ENCODE peak calls at places on chromosomes 7 and 10, in six cellular contexts. S is IMR-90, R is H9, N is H1, W is mesenchymal stem cell, I is trophoblast cell. D is an unnamed sample.

GRCh38 chr7:127207246-127207645 is 45.5 kb downstream of the GRM8 start:
- DNase-seq in N (no peak), W (no peak), R (no peak), I (no peak), S (no peak), D (no peak)

GRCh38 chr7:138001529-138002095 is at the start of gene CREB3L2:
- DNase-seq in S (peak), W (peak), I (peak), R (peak), N (no peak), D (no peak)

GRCh38 chr10:133042816-133043215 is 44.9 kb upstream of the ADGRA1 start:
- DNase-seq in R (no peak), W (no peak), N (no peak), S (no peak), I (no peak), D (no peak)

GRCh38 chr10:63456437-63457210 is 9.2 kb downstream of the JMJD1C start:
- DNase-seq in S (peak), I (peak), N (no peak), W (peak), R (no peak), D (no peak)

GRCh38 chr10:96831200-96831866 is 765 bp upstream of the LCOR start:
- DNase-seq in R (no peak), N (no peak), I (no peak), W (peak), S (no peak), D (no peak)

GRCh38 chr10:62779487-62780248 is 24.9 kb upstream of the ADO start:
- DNase-seq in N (no peak), I (peak), W (peak), R (no peak), S (peak), D (no peak)

GRCh38 chr10:103576862-103577261 is 83.4 kb downstream of the NEURL1 start:
- DNase-seq in R (no peak), N (no peak), S (no peak), W (no peak), I (no peak), D (no peak)

GRCh38 chr10:1130226-1130625 is 74.0 kb downstream of the WDR37 start:
- DNase-seq in S (no peak), I (no peak), R (no peak), W (no peak), N (peak), D (no peak)

GRCh38 chr7:81482600-81483186 is 287.2 kb downstream of the HGF start:
- DNase-seq in I (peak), S (peak), R (no peak), N (no peak), W (peak), D (no peak)

GRCh38 chr7:2471022-2471329 is 5.2 kb downstream of the GRIFIN start:
- DNase-seq in S (peak), W (no peak), N (no peak), I (peak), R (no peak), D (no peak)

GRCh38 chr7:55192718-55193117 is 172.4 kb upstream of the LANCL2 start:
- DNase-seq in W (peak), S (peak), R (peak), I (no peak), N (peak), D (no peak)

GRCh38 chr10:1372212-1372611 is 316.0 kb downstream of the WDR37 start:
- DNase-seq in S (no peak), N (peak), R (no peak), I (no peak), W (no peak), D (no peak)

GRCh38 chr7:158381956-158382355 is 205.7 kb downstream of the PTPRN2 start:
- DNase-seq in W (no peak), R (no peak), I (no peak), N (no peak), S (no peak), D (no peak)

GRCh38 chr7:45980181-45980905 is 59.3 kb upstream of the IGFBP3 start:
- DNase-seq in S (peak), N (no peak), R (no peak), W (peak), I (peak), D (no peak)

GRCh38 chr7:136868496-136869005 is at the start of gene CHRM2:
- DNase-seq in S (peak), I (no peak), W (peak), R (peak), N (peak), D (peak)

GRCh38 chr7:113710310-113711106 is 208.3 kb downstream of the PPP1R3A start:
- DNase-seq in W (peak), N (no peak), S (peak), R (peak), I (peak), D (peak)

GRCh38 chr10:132452651-132453469 is 55.9 kb downstream of the PWWP2B start:
- DNase-seq in N (peak), S (peak), W (peak), I (peak), R (peak), D (peak)

GRCh38 chr7:20651960-20652544 is 36.6 kb downstream of the ABCB5 start:
- DNase-seq in R (no peak), S (no peak), I (peak), W (peak), N (no peak), D (no peak)

GRCh38 chr7:4784799-4785198 is 9.4 kb downstream of the AP5Z1 start:
- DNase-seq in I (no peak), W (no peak), R (no peak), N (no peak), S (no peak), D (no peak)

GRCh38 chr10:73917566-73918305 is 6.8 kb downstream of the PLAU start:
- DNase-seq in S (peak), R (no peak), I (no peak), W (peak), N (no peak), D (no peak)

DNA sequence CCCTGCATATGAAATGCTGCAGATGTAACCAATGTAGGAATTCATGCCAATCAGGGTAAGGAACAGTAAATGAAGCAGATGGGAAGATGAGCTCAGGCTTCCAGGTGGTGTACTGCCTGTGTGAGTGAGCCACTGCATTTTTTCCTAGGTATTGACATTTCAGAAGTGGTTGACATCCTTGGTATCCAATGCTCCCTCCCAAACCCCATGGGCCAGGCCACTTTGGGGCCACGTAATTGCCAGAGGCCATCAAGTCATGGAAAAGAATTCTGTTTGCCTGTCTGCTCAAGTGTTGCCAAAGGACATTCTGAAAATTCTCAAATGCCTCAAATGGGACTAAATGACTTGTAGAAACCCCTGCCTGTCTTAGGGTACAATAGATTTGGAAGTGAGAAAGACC is 384.6 kb downstream of the GATA3 start:
- DNase-seq in N (no peak), S (no peak), W (no peak), R (no peak), I (peak), D (no peak)
- H3K14ac ChIP-seq in N (no peak), S (no peak), W (no peak), R (no peak), I (no peak), D (no peak)

GRCh38 chr7:105807363-105807762 is 69.0 kb downstream of the ATXN7L1 start:
- DNase-seq in N (no peak), R (no peak), W (no peak), I (no peak), S (no peak), D (no peak)
- H2AK5ac ChIP-seq in N (no peak), R (no peak), W (no peak), I (no peak), S (peak), D (no peak)

DNA sequence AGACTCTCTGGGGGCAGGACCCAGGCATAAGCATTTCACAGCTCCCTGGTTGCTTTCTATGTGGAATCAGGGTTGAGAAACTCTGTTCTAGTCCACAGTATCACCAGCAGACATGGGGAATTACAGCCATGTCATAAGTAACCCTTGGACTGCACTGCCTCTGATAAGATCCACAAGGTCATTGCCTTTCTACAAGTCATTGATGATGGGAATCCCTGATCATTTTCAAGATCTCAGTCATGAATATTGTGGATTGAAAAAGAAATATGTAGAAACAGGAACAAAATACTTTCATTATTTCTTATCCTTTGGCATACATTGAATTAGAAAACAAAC is 304.0 kb downstream of the KLF6 start:
- DNase-seq in N (no peak), S (no peak), R (no peak), I (peak), W (no peak), D (no peak)
- H3K14ac ChIP-seq in N (no peak), S (no peak), R (no peak), I (peak), W (no peak), D (no peak)

GRCh38 chr10:119139464-119140067 is 25.9 kb downstream of the SFXN4 start:
- DNase-seq in N (peak), R (peak), S (peak), W (peak), I (peak), D (peak)
- H2AK5ac ChIP-seq in N (no peak), R (no peak), S (peak), W (no peak), I (no peak), D (no peak)

DNA sequence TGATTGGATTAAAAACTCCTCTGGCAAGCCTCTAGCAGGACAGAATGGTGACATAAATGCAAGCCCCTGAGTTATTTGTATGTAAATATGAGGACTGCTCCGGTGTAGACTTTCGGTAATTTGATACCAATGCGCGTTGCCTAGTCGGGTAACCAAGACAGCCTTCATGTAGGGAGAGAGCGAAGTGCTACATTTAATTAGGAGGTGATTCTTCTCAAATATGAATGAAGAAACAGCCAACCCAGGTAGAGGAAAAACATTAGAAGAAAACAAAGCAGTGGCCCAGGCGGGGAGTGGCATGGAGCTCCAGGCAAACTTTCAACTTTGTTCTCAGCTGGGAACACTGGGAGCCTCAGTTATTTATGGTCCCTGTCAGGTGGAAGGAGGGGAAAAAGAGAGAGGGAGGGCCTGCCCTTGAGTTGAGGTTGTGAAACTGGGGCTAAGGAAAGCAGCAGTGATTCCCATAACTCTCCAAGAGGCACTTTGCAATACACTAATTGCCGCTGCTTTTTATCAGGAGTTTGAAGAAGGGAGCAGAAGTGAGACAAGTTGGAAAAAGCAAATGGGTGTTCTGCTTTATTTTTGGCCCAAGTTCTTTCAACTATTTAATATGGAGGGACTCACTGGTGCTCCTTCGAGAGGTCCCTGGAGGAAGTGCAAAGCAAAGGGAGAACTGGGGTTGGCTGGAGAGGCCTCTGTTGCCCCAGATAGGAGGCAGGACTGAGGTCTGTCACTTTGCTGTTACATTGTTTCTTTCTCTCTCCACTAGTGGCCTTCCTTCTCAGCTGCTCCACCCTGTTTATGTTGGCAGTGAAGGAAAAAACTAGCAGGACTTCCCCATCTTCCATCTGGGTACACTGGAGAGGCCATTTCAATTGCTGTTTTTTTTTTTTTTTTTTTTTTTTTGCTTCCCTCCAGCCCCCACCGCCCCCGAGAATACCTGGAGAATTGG is 234.6 kb upstream of the CCDC6 start:
- DNase-seq in W (peak), I (peak), R (peak), S (peak), N (peak), D (peak)
- H3K14ac ChIP-seq in W (no peak), I (peak), R (peak), S (peak), N (no peak), D (no peak)

DNA sequence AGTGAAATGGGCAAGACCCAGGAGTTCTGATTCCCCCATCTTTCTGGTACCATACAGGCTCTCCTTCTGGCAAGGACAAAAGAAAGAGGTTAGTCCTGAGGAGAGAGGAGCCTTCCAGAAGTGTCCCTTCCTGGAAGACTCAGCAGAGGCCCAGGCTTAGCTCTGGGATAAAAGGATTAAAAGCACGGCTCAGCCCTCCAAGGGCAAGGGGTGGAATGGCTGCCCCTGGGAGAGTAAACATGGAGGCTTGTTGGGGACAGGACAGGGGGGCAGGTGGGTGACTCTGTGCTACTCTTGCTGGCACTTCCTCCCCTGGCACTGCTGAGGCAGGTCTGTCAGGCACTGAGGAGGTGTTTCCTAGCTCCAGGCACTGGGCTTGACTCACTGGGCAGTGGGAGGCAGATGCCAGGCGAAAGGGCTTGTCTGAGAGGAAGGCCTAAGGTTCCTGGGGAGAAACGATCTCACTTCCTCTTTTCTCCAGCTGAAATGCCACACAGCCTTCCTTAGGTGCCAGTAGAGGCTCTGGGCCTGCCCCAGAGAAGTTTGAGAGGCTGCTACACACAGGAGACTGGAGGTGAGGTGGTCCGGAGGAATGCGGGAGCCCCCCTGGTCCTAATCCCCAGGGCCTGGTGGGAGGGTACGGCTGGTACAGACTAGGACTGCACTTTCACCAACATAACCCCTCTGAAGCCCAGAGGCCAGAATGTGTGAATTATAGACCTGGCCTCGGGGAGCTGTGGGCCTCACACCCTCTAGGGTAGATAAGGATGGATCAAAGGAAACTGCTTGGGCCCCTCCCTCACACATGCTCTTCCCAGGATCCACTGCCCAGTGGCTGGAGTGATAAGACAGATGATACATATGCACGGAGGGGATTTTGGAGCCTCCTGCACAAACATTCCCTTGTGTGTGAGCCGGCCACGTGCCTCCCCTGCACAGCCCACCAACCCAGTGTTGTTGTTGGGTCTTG is 63.2 kb upstream of the PODXL start:
- DNase-seq in I (no peak), R (no peak), S (peak), W (no peak), N (no peak), D (no peak)
- H2AK5ac ChIP-seq in I (peak), R (no peak), S (peak), W (peak), N (peak), D (peak)

GRCh38 chr7:94001396-94001795 is 2.8 kb downstream of the BET1 start:
- DNase-seq in S (peak), R (no peak), I (no peak), W (no peak), N (no peak), D (no peak)
- H3K14ac ChIP-seq in S (no peak), R (no peak), I (no peak), W (no peak), N (no peak), D (no peak)

DNA sequence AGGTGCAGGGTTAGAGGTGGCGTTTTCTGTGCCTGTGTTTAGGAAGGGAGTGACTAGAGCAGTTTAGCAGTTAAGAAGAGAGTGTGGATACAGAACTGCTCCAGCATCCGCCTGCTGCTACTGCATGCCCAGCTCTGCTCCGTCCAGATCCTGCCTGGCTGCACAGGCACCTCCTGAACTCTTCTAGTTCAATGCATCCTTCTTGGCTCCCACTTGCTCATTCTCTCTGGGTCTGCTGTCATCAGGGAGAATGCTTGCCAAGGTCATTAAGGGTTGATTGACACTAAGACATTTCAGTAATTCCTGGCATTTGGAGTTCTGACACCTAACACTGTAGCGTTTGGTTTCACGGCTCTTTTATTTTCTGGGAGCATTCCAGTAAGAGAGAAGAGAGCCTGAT is 112.1 kb downstream of the GALNT17 start:
- DNase-seq in I (no peak), S (no peak), W (no peak), R (no peak), N (no peak), D (no peak)
- H2AK5ac ChIP-seq in I (no peak), S (no peak), W (no peak), R (no peak), N (no peak), D (no peak)

D was measured in neuronal stem cell.